ENCODE peak calls at places on chromosomes 1 and 21, in five cellular contexts. P is IMR-90, B is K562, O is GM12878, U is A549. I is an unnamed sample.

GRCh38 chr1:107993920-107994319 is 28.9 kb upstream of the VAV3 start:
- DNase-seq in P (no peak), B (no peak), O (no peak), U (no peak), I (no peak)

GRCh38 chr1:245156736-245157505 is 2.1 kb downstream of the KIF26B start:
- DNase-seq in P (peak), B (no peak), O (no peak), U (peak), I (peak)

GRCh38 chr1:103250441-103250861 is 142.1 kb upstream of the COL11A1 start:
- DNase-seq in P (peak), B (no peak), O (no peak), U (no peak), I (no peak)

GRCh38 chr1:176815621-176816020 is 348.9 kb downstream of the ASTN1 start:
- DNase-seq in P (no peak), B (no peak), O (no peak), U (no peak), I (no peak)

GRCh38 chr1:243791586-243792267 is 58.3 kb downstream of the AKT3 start:
- DNase-seq in P (no peak), B (no peak), O (no peak), U (no peak), I (no peak)

GRCh38 chr21:37877171-37877570 is 39.1 kb downstream of the KCNJ6 start:
- DNase-seq in P (peak), B (no peak), O (no peak), U (no peak), I (no peak)

GRCh38 chr1:109989656-109990653 is 5.4 kb downstream of the AHCYL1 start:
- DNase-seq in P (no peak), B (no peak), O (no peak), U (no peak), I (no peak)

GRCh38 chr1:186819140-186819539 is 9.6 kb upstream of the PLA2G4A start:
- DNase-seq in P (peak), B (no peak), O (peak), U (no peak), I (no peak)

GRCh38 chr1:67393240-67393639 is 37.0 kb downstream of the SERBP1 start:
- DNase-seq in P (no peak), B (no peak), O (no peak), U (no peak), I (no peak)

GRCh38 chr1:71081697-71082080 is 854 bp upstream of the ZRANB2 start:
- DNase-seq in P (no peak), B (peak), O (no peak), U (no peak), I (peak)

GRCh38 chr1:228335406-228336307 is 71.0 kb downstream of the TRIM11 start:
- DNase-seq in P (no peak), B (no peak), O (no peak), U (no peak), I (no peak)

GRCh38 chr1:99648107-99648506 is 2.2 kb downstream of the PALMD start:
- DNase-seq in P (no peak), B (peak), O (no peak), U (peak), I (peak)

GRCh38 chr1:58882322-58882951 is 98.6 kb upstream of the JUN start:
- DNase-seq in P (no peak), B (no peak), O (no peak), U (no peak), I (no peak)

GRCh38 chr1:58883037-58883887 is 99.4 kb upstream of the JUN start:
- DNase-seq in P (peak), B (peak), O (no peak), U (peak), I (no peak)

GRCh38 chr1:58880592-58880991 is 96.7 kb upstream of the JUN start:
- DNase-seq in P (no peak), B (no peak), O (no peak), U (no peak), I (no peak)

GRCh38 chr1:58879464-58879863 is 95.6 kb upstream of the JUN start:
- DNase-seq in P (peak), B (no peak), O (no peak), U (no peak), I (no peak)

DNA sequence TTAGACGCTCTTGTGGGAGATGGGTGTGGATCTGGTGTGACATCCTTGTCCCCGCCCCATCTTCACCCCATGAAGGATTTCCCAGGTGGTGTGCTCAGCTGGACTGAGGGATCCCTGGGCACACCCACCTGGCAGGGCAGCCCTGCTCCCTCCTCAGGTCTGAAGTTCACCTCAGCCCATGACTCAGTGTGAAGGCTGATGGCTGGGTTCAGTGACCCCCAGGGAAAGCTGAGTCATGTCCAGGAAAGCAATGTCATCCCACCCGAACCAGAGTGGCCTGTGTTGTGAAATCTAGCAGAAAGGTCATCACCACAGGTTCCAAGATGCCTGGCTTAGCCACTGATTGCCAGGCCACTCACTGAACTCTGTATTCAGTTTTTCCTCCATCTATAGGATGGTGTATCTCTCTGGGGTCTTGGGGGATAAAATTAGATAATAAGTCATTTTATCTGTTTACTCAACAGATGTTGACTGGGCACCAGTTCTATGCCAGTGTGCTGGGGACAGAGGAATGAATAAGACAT is 97.7 kb upstream of the JUN start:
- DNase-seq in P (peak), B (peak), O (no peak), U (peak), I (no peak)
- TF ChIP-seq RCOR1 in P (no peak), B (peak), O (no peak), U (no peak), I (no peak)

GRCh38 chr1:30878016-30878415 is 30.5 kb downstream of the SDC3 start:
- DNase-seq in P (no peak), B (no peak), O (no peak), U (no peak), I (no peak)
- TF ChIP-seq USF2 in P (no peak), B (no peak), O (no peak), U (no peak), I (no peak)

GRCh38 chr1:20588634-20589225 is at the start of gene CDA:
- DNase-seq in P (no peak), B (no peak), O (no peak), U (peak), I (no peak)
- TF ChIP-seq RCOR1 in P (no peak), B (no peak), O (no peak), U (no peak), I (no peak)

GRCh38 chr1:53763911-53764310 is 24.9 kb upstream of the GLIS1 start:
- DNase-seq in P (no peak), B (no peak), O (no peak), U (no peak), I (no peak)

GRCh38 chr1:53766766-53767409 is 27.9 kb upstream of the GLIS1 start:
- DNase-seq in P (peak), B (no peak), O (no peak), U (no peak), I (no peak)

GRCh38 chr1:53766194-53766748 is 27.3 kb upstream of the GLIS1 start:
- DNase-seq in P (no peak), B (no peak), O (no peak), U (no peak), I (no peak)

GRCh38 chr1:53763461-53763860 is 24.5 kb upstream of the GLIS1 start:
- DNase-seq in P (no peak), B (no peak), O (no peak), U (no peak), I (no peak)

DNA sequence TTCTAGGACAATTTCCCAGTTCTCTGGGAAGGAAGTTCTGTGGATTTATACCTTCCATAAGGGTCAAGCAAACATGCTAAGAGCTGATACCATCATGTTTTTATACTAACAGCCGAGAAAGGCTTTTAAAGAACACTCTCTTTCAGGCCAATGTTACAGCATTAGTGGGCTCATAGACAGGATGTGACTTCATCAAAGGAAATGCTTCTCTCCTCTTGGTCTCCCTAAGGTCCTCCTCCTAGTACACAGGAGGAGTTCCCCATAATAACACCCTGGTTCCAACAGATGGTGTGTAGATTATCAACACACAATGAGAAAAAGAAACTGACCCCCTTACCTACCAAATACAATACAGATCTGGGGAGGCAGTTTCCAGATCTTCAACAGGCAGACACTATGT is 26.7 kb upstream of the GLIS1 start:
- DNase-seq in P (peak), B (no peak), O (no peak), U (no peak), I (no peak)
- TF ChIP-seq USF2 in P (no peak), B (no peak), O (no peak), U (no peak), I (no peak)

DNA sequence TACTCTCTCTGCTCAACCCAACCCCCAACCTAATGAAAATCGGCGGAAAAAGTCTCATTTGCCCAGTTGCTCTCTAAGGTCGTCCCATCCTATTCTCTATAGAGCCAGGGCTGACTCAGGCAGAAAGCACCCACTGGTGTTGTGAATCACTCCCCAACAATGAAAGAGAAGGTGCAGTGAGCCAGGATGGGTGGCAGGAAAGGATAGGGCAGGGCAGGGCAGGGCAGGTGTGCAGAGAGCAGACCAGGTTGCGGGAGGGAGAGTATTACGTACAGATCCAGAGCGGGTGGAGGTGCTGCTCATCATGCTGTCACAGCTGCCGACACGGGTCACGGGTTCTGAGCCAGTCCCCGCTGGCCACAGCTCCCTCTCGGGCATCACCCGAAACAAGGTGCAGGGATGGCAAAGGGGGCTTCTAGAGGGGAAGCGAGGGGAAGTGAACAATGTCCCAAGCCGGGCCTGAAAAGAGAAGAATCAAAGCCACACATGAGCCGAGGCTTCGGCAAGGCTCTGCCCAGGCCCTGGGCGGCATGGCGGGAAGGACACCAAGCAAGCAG is 5.3 kb downstream of the C1orf116 start:
- DNase-seq in P (peak), B (no peak), O (no peak), U (peak), I (no peak)
- TF ChIP-seq RCOR1 in P (no peak), B (no peak), O (no peak), U (no peak), I (no peak)

DNA sequence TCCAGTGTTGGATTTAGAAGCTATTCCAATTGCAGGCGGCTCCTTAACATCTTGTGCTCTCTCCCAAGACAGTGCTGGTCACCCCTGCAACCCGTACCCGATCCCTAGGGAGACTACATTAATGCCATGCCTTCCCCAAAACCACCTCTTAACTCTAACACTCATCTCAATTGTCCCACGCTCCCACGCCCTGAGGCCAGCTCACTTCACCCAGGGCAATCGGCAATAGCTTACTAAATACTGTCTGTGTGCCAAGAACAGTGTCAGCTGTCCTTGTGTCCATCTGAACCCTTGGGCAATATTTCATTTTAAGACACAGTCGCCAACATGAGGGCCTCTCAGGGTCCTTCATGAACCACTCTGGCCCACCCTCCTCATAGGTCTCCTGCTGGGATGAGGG is 13.9 kb downstream of the C1orf198 start:
- DNase-seq in P (no peak), B (no peak), O (no peak), U (no peak), I (no peak)
- TF ChIP-seq USF2 in P (no peak), B (no peak), O (no peak), U (no peak), I (no peak)

GRCh38 chr1:229377429-229377828 is 34.6 kb upstream of the CCSAP start:
- DNase-seq in P (no peak), B (no peak), O (no peak), U (no peak), I (no peak)
- TF ChIP-seq RCOR1 in P (no peak), B (no peak), O (no peak), U (no peak), I (no peak)

I was measured in SK-N-SH.